ENCODE peak calls at places on chromosome 13, in five cellular contexts. G, S, H, V and Q are unnamed samples.

GRCh38 chr13:24338721-24339120 is 29.3 kb downstream of the C1QTNF9 start:
- DNase-seq in G (no peak), H (no peak), S (no peak), V (no peak), Q (no peak)

GRCh38 chr13:29648760-29649159 is 53.3 kb upstream of the SLC7A1 start:
- DNase-seq in V (no peak), G (no peak), H (no peak), S (no peak), Q (no peak)

GRCh38 chr13:30429721-30430694 is 7.7 kb downstream of the UBE2L5 start:
- DNase-seq in S (no peak), H (peak; percentile 91), V (no peak), G (peak; percentile 94), Q (no peak)

GRCh38 chr13:31052478-31052877 is 109.2 kb downstream of the HSPH1 start:
- DNase-seq in H (no peak), G (no peak), V (no peak), S (no peak), Q (no peak)

GRCh38 chr13:88189724-88190123 is 518.6 kb downstream of the SLITRK5 start:
- DNase-seq in V (no peak), S (no peak), H (no peak), G (no peak), Q (no peak)

GRCh38 chr13:30094015-30094533 is 213.3 kb downstream of the KATNAL1 start:
- DNase-seq in G (no peak), H (no peak), S (no peak), V (no peak), Q (no peak)

GRCh38 chr13:94822356-94822755 is 110.0 kb upstream of the SOX21 start:
- DNase-seq in G (no peak), V (no peak), H (no peak), S (peak; percentile 66), Q (no peak)

GRCh38 chr13:105442941-105443340 is 1092.5 kb downstream of the EFNB2 start:
- DNase-seq in G (peak; percentile 99), H (peak; percentile 99), V (no peak), S (no peak), Q (no peak)

GRCh38 chr13:98939552-98940306 is 38.1 kb downstream of the DOCK9 start:
- DNase-seq in S (no peak), G (no peak), V (no peak), H (no peak), Q (no peak)

GRCh38 chr13:46385946-46386345 is 1.1 kb downstream of the RUBCNL start:
- DNase-seq in H (no peak), V (no peak), S (peak; percentile 52), G (no peak), Q (no peak)

GRCh38 chr13:33181264-33181663 is 104.3 kb downstream of the STARD13 start:
- DNase-seq in V (no peak), G (no peak), H (no peak), S (no peak), Q (no peak)

GRCh38 chr13:96475103-96475502 is 385.2 kb downstream of the HS6ST3 start:
- DNase-seq in S (no peak), V (no peak), H (no peak), G (no peak), Q (no peak)

GRCh38 chr13:96474158-96474606 is 384.3 kb downstream of the HS6ST3 start:
- DNase-seq in V (no peak), S (no peak), H (no peak), G (no peak), Q (no peak)

GRCh38 chr13:96473463-96474157 is 383.7 kb downstream of the HS6ST3 start:
- DNase-seq in G (peak; percentile 48), V (no peak), H (no peak), S (no peak), Q (no peak)
- H3K4me3 ChIP-seq in G (no peak overlapping the region), V (no peak overlapping the region), H (no peak overlapping the region), S (no peak overlapping the region), Q (no peak overlapping the region)

GRCh38 chr13:48579167-48579918 is 46.5 kb upstream of the RCBTB2 start:
- DNase-seq in V (no peak), H (peak; percentile 54), G (no peak), S (no peak), Q (no peak)
- H3K4me1 ChIP-seq in V (peaks cover 2% of the 10 kb centered on the region), H (peaks cover 30% of the 10 kb centered on the region), G (no peaks in the 10 kb centered on the region), S (peaks cover 8% of the 10 kb centered on the region), Q (peaks cover 18% of the 10 kb centered on the region)

GRCh38 chr13:45339867-45340266 is 1.1 kb downstream of the TPT1 start:
- DNase-seq in H (no peak), V (no peak), G (no peak), S (no peak), Q (peak; percentile 31)

GRCh38 chr13:45341034-45341798 is at the start of gene TPT1:
- DNase-seq in H (peak; percentile 99), V (peak; percentile 96), S (peak; percentile 100), G (peak; percentile 93), Q (peak; percentile 98)

GRCh38 chr13:45339399-45339798 is 1.6 kb downstream of the TPT1 start:
- DNase-seq in S (no peak), G (no peak), V (no peak), H (no peak), Q (no peak)

GRCh38 chr13:45341799-45342584 is 1.0 kb upstream of the TPT1 start:
- DNase-seq in H (peak; percentile 61), S (no peak), G (no peak), V (peak; percentile 58), Q (peak; percentile 69)

GRCh38 chr13:45340422-45341033 is 455 bp downstream of the TPT1 start:
- DNase-seq in V (peak; percentile 66), H (peak; percentile 86), S (peak; percentile 87), G (peak; percentile 78), Q (peak; percentile 93)
- H3K4me3 ChIP-seq in V (peak overlapping the region; percentile 97), H (peak overlapping the region; percentile 96), S (peak overlapping the region; percentile 100), G (peak overlapping the region; percentile 97), Q (peak overlapping the region; percentile 100)

GRCh38 chr13:97342936-97343335 is 91.0 kb upstream of the RAP2A start:
- DNase-seq in G (no peak), V (no peak), S (no peak), H (no peak), Q (no peak)
- H3K4me1 ChIP-seq in G (peaks cover 3% of the 10 kb centered on the region), V (peaks cover 12% of the 10 kb centered on the region), S (peaks cover 4% of the 10 kb centered on the region), H (peaks cover 4% of the 10 kb centered on the region), Q (peaks cover 12% of the 10 kb centered on the region)

DNA sequence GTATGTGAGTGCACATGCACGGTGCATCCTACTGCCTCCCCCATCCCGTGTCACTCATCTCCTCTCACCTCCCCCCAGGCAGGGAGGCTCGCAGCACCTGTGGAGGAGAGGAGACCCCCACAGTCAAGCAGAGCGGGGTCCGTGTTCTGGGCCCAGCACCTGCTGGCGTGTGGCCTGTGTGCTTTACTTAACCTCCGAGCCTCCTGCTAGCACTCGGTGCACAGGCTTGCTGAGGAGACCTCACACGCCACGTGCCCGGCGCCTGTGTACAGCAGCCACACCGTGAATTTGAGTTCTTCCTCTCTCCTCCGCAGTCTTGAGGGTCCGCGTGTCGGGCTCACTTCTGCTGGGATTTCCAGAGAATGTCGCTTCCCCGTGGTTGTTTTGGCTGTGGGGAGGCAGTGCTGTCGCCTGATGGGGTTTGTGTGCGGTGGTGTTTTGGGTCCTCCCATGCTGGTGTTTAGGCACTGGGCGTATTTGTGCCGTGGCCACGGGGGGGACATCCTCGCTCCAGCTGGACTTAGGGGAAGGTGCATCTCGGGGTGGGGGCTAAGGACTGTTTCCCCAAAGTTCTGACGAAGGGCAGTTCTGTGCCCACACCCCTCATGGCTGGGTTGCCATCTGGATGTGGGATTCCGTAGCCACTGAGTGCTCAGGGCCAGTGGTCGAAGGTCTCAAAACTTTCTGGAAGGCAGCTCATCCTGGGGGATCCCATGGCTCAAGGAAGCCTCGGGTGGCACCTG is 34.8 kb upstream of the TMEM255B start:
- DNase-seq in G (no peak), S (no peak), V (no peak), H (no peak), Q (no peak)
- H3K4me3 ChIP-seq in G (no peak overlapping the region), S (peak overlapping the region; percentile 33), V (peak overlapping the region; percentile 78), H (no peak overlapping the region), Q (no peak overlapping the region)

DNA sequence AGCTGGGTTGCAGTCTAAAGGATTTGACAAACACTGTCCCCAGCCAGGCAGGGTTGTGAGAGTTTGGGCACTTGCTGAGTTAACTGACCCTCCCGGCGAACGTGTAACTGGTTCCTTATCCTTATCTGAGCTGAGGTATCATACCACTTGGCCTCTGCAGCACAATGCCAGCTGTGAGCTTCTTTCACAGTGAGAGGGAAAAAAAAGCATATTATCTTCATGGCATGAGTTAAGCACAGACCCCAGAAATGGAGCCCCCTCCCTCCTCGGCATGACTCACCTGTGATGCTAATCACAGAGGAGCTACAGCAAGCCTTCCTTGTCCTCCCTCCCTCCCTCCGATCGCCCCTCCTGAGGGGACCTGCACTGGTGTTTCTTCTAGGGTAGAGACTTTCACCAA is 60.6 kb downstream of the EFNB2 start:
- DNase-seq in V (no peak), S (peak; percentile 67), G (no peak), H (no peak), Q (no peak)
- H3K4me1 ChIP-seq in V (no peaks in the 10 kb centered on the region), S (peaks cover 2% of the 10 kb centered on the region), G (peaks cover 11% of the 10 kb centered on the region), H (peaks cover 19% of the 10 kb centered on the region), Q (peaks cover 12% of the 10 kb centered on the region)

DNA sequence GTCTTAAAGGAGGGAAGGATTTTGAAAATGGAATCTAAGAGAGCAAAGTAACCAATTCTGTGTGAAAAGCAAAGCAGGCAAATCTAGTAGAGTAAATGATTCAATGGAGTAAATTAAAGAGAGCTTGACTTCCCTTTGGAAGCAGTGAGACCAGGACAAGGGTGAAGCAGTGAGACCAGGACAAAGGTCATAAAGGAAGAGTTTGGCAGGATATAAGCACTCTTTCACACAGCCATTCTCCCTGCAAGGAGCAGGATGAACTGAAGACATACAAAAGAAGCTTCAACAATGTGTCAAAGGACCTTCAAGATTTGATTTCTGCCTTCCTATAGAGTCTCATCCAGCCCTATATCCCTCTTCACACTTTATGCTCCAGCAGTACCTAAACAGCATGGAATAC is 123.8 kb downstream of the ENOX1 start:
- DNase-seq in V (no peak), G (no peak), H (no peak), S (no peak), Q (no peak)
- H3K4me3 ChIP-seq in V (no peak overlapping the region), G (no peak overlapping the region), H (no peak overlapping the region), S (no peak overlapping the region), Q (no peak overlapping the region)

GRCh38 chr13:39599842-39600241 is 3.2 kb downstream of the LHFPL6 start:
- DNase-seq in S (no peak), V (no peak), G (no peak), H (no peak), Q (no peak)

GRCh38 chr13:39600766-39601165 is 2.2 kb downstream of the LHFPL6 start:
- DNase-seq in H (no peak), S (peak; percentile 86), V (peak; percentile 4), G (no peak), Q (no peak)

GRCh38 chr13:39596176-39596575 is 6.8 kb downstream of the LHFPL6 start:
- DNase-seq in V (no peak), G (no peak), H (no peak), S (no peak), Q (no peak)

GRCh38 chr13:39597828-39598227 is 5.2 kb downstream of the LHFPL6 start:
- DNase-seq in G (no peak), S (no peak), V (no peak), H (no peak), Q (no peak)

GRCh38 chr13:39596685-39597084 is 6.3 kb downstream of the LHFPL6 start:
- DNase-seq in H (no peak), G (no peak), V (no peak), S (no peak), Q (no peak)
- H3K4me1 ChIP-seq in H (peaks cover 21% of the 10 kb centered on the region), G (peaks cover 25% of the 10 kb centered on the region), V (peaks cover 6% of the 10 kb centered on the region), S (peaks cover 4% of the 10 kb centered on the region), Q (no peaks in the 10 kb centered on the region)

GRCh38 chr13:80276371-80277289 is 64.3 kb downstream of the SPRY2 start:
- DNase-seq in S (no peak), V (no peak), H (no peak), G (peak; percentile 71), Q (no peak)
- H3K4me3 ChIP-seq in S (no peak overlapping the region), V (no peak overlapping the region), H (no peak overlapping the region), G (no peak overlapping the region), Q (no peak overlapping the region)